ENCODE peak calls at places on chromosome 22, in seven cellular contexts. F, T, E, W, D, A and H are unnamed samples.

GRCh38 chr22:30284172-30284571 is 5.1 kb downstream of the CASTOR1 start:
- DNase-seq in F (no peak), T (no peak), E (no peak), W (no peak), D (no peak), A (no peak), H (no peak)

GRCh38 chr22:49012695-49013094 is 815.0 kb downstream of the BRD1 start:
- DNase-seq in F (no peak), T (no peak), E (no peak), W (no peak), D (no peak), A (no peak), H (no peak)

GRCh38 chr22:23833911-23834317 is 4.9 kb downstream of the DERL3 start:
- DNase-seq in F (no peak), T (no peak), E (no peak), W (no peak), D (no peak), A (no peak), H (no peak)

GRCh38 chr22:23122992-23123803 is 18.6 kb downstream of the RSPH14 start:
- DNase-seq in F (no peak), T (no peak), E (no peak), W (no peak), D (no peak), A (no peak), H (no peak)

GRCh38 chr22:37098976-37099577 is 10.4 kb downstream of the TMPRSS6 start:
- DNase-seq in F (no peak), T (no peak), E (no peak), W (no peak), D (no peak), A (no peak), H (no peak)

GRCh38 chr22:21591695-21592094 is 24.2 kb downstream of the UBE2L3 start:
- DNase-seq in F (no peak), T (no peak), E (no peak), W (no peak), D (no peak), A (no peak), H (no peak)

GRCh38 chr22:29635734-29636357 is 32.4 kb downstream of the NF2 start:
- DNase-seq in F (peak), T (peak), E (no peak), W (no peak), D (no peak), A (peak), H (no peak)

GRCh38 chr22:47123006-47123826 is 360.8 kb downstream of the TBC1D22A start:
- DNase-seq in F (no peak), T (no peak), E (no peak), W (no peak), D (no peak), A (no peak), H (no peak)

GRCh38 chr22:36823177-36823839 is 6.5 kb upstream of the PVALB start:
- DNase-seq in F (peak), T (no peak), E (no peak), W (no peak), D (no peak), A (no peak), H (no peak)

GRCh38 chr22:27247691-27248434 is 553.7 kb downstream of the MN1 start:
- DNase-seq in F (peak), T (no peak), E (peak), W (no peak), D (no peak), A (no peak), H (no peak)

GRCh38 chr22:24506802-24507438 is 11.8 kb downstream of the UPB1 start:
- DNase-seq in F (no peak), T (no peak), E (no peak), W (no peak), D (no peak), A (no peak), H (no peak)

GRCh38 chr22:49767355-49768062 is 60.2 kb downstream of the BRD1 start:
- DNase-seq in F (peak), T (peak), E (peak), W (peak), D (no peak), A (no peak), H (no peak)

GRCh38 chr22:37472418-37473006 is 13.7 kb downstream of the MFNG start:
- DNase-seq in F (no peak), T (no peak), E (no peak), W (peak), D (no peak), A (no peak), H (no peak)

GRCh38 chr22:20887375-20887774 is 28.6 kb downstream of the SNAP29 start:
- DNase-seq in F (no peak), T (no peak), E (no peak), W (no peak), D (no peak), A (no peak), H (no peak)

GRCh38 chr22:45312415-45312814 is 2.7 kb downstream of the FAM118A start:
- DNase-seq in F (no peak), T (no peak), E (no peak), W (no peak), D (no peak), A (no peak), H (no peak)

GRCh38 chr22:27794244-27794643 is 7.3 kb downstream of the MN1 start:
- DNase-seq in F (no peak), T (no peak), E (no peak), W (no peak), D (no peak), A (no peak), H (no peak)

GRCh38 chr22:50606126-50606525 is 5.5 kb downstream of the MAPK8IP2 start:
- DNase-seq in F (no peak), T (no peak), E (no peak), W (no peak), D (no peak), A (no peak), H (no peak)

GRCh38 chr22:41425704-41426365 is 20.8 kb downstream of the TOB2 start:
- DNase-seq in F (no peak), T (no peak), E (no peak), W (no peak), D (no peak), A (no peak), H (no peak)

GRCh38 chr22:39475902-39476301 is 19.1 kb downstream of the MGAT3 start:
- DNase-seq in F (no peak), T (no peak), E (no peak), W (no peak), D (no peak), A (no peak), H (no peak)

GRCh38 chr22:30795118-30795517 is 100.4 kb downstream of the OSBP2 start:
- DNase-seq in F (no peak), T (no peak), E (no peak), W (no peak), D (no peak), A (no peak), H (no peak)

GRCh38 chr22:30005213-30005857 is 74.9 kb upstream of the HORMAD2 start:
- DNase-seq in F (peak), T (peak), E (peak), W (peak), D (peak), A (peak), H (peak)

GRCh38 chr22:24535348-24535747 is 19.6 kb downstream of the GUCD1 start:
- DNase-seq in F (no peak), T (no peak), E (no peak), W (no peak), D (no peak), A (no peak), H (no peak)

GRCh38 chr22:26428515-26429457 is at the start of gene ASPHD2:
- DNase-seq in F (peak), T (peak), E (no peak), W (peak), D (peak), A (peak), H (no peak)

GRCh38 chr22:37742374-37743092 is 45.7 kb downstream of the TRIOBP start:
- DNase-seq in F (peak), T (no peak), E (no peak), W (peak), D (no peak), A (no peak), H (no peak)

GRCh38 chr22:23673826-23674690 is 16.8 kb upstream of the RGL4 start:
- DNase-seq in F (no peak), T (no peak), E (no peak), W (no peak), D (no peak), A (no peak), H (no peak)

GRCh38 chr22:27578937-27579617 is 222.5 kb downstream of the MN1 start:
- DNase-seq in F (peak), T (no peak), E (no peak), W (no peak), D (no peak), A (no peak), H (no peak)

GRCh38 chr22:25122136-25122764 is 77.4 kb upstream of the CRYBB3 start:
- DNase-seq in F (no peak), T (no peak), E (no peak), W (no peak), D (no peak), A (no peak), H (no peak)

GRCh38 chr22:39174498-39175120 is 22.1 kb upstream of the CBX7 start:
- DNase-seq in F (peak), T (peak), E (peak), W (peak), D (no peak), A (peak), H (peak)

GRCh38 chr22:28015676-28016601 is 96.9 kb upstream of the PITPNB start:
- DNase-seq in F (no peak), T (no peak), E (no peak), W (no peak), D (no peak), A (no peak), H (no peak)

GRCh38 chr22:23370251-23370650 is 189.9 kb downstream of the BCR start:
- DNase-seq in F (no peak), T (no peak), E (no peak), W (no peak), D (no peak), A (no peak), H (no peak)

GRCh38 chr22:17807571-17808410 is 33.5 kb upstream of the BID start:
- DNase-seq in F (peak), T (no peak), E (peak), W (no peak), D (no peak), A (no peak), H (no peak)